ENCODE peak calls at places on chromosomes 3 and 15, in eight cellular contexts. U is CD8-positive, alpha-beta memory T cell; K is substantia nigra; Z is upper lobe of left lung; M is cardiac muscle cell; O is testis; E is tibial artery; R is lower lobe of right lung. B is an unnamed sample.

GRCh38 chr15:80581976-80582375 is 113.1 kb upstream of the ABHD17C start:
- DNase-seq in U (no peak), K (no peak), Z (peak), M (no peak), O (no peak), E (no peak), R (no peak), B (no peak)

GRCh38 chr3:131794766-131795381 is 239.9 kb downstream of the CPNE4 start:
- DNase-seq in U (no peak), K (no peak), Z (peak), M (peak), O (peak), E (no peak), R (no peak), B (no peak)

GRCh38 chr3:67655364-67656121 is 1.1 kb upstream of the SUCLG2 start:
- DNase-seq in U (peak), K (peak), Z (peak), M (no peak), O (peak), E (peak), R (no peak), B (no peak)

GRCh38 chr3:177703788-177704187 is 506.5 kb upstream of the TBL1XR1 start:
- DNase-seq in U (no peak), K (no peak), Z (no peak), M (no peak), O (no peak), E (no peak), R (no peak), B (no peak)

GRCh38 chr3:81744366-81744765 is 17.1 kb downstream of the GBE1 start:
- DNase-seq in U (no peak), K (no peak), Z (no peak), M (peak), O (peak), E (no peak), R (no peak), B (no peak)

GRCh38 chr3:182621435-182622240 is 171.7 kb upstream of the ATP11B start:
- DNase-seq in U (no peak), K (no peak), Z (no peak), M (no peak), O (no peak), E (no peak), R (no peak), B (no peak)

GRCh38 chr15:80019168-80019745 is 40.2 kb upstream of the ZFAND6 start:
- DNase-seq in U (no peak), K (no peak), Z (no peak), M (no peak), O (no peak), E (no peak), R (no peak), B (peak)

GRCh38 chr3:151925876-151926275 is 52.4 kb downstream of the SUCNR1 start:
- DNase-seq in U (no peak), K (no peak), Z (no peak), M (peak), O (no peak), E (no peak), R (no peak), B (no peak)

GRCh38 chr15:39598186-39598850 is 17.4 kb downstream of the THBS1 start:
- DNase-seq in U (no peak), K (no peak), Z (no peak), M (peak), O (no peak), E (no peak), R (no peak), B (no peak)

GRCh38 chr15:63599401-63600000 is 2.3 kb downstream of the FBXL22 start:
- DNase-seq in U (peak), K (peak), Z (peak), M (peak), O (peak), E (peak), R (peak), B (peak)

GRCh38 chr3:153051427-153052095 is 110.5 kb upstream of the RAP2B start:
- DNase-seq in U (no peak), K (no peak), Z (no peak), M (peak), O (no peak), E (no peak), R (no peak), B (no peak)

DNA sequence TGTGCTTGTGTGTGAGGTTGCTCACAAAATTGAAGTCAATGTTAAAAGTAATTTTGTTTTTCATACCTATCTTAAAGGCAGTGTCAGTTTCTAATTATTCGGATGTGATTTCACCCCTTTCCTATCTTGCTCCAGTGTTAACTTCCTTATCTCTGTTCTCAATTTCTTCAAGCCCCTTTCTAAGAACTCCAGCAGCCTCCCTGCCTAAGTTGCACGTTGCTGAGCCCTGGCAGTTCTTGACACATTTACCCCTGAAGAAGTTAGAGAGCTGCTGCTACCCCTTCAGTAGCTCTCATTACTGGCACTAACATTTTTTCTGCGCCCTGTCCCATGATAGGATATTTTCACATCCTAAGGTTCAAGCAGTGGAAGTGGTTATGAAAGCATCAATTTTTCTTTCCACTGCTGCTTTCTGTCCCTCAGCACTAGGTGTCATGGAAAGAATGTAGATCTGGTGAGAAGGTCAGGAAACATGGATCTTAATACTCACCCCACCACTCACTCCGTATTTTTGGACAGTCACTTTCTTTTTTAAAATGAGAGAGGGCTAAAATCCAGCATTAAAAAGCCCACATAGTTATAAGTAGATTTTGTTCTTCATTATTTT is 62.9 kb downstream of the OPA1 start:
- DNase-seq in U (no peak), K (no peak), Z (no peak), M (no peak), O (no peak), E (no peak), R (no peak), B (no peak)
- H3K27ac ChIP-seq in U (peak), K (no peak), Z (no peak), M (peak), O (no peak), E (no peak), R (no peak), B (no peak)

GRCh38 chr3:108473711-108474110 is 36.7 kb downstream of the MYH15 start:
- DNase-seq in U (no peak), K (no peak), Z (no peak), M (no peak), O (no peak), E (no peak), R (no peak), B (no peak)

GRCh38 chr3:108471346-108471935 is 39.0 kb downstream of the MYH15 start:
- DNase-seq in U (no peak), K (no peak), Z (no peak), M (peak), O (no peak), E (no peak), R (no peak), B (no peak)

GRCh38 chr3:108474581-108474980 is 35.8 kb downstream of the MYH15 start:
- DNase-seq in U (no peak), K (no peak), Z (no peak), M (no peak), O (no peak), E (no peak), R (no peak), B (no peak)

GRCh38 chr3:108469126-108469525 is 41.3 kb downstream of the MYH15 start:
- DNase-seq in U (no peak), K (no peak), Z (no peak), M (no peak), O (no peak), E (no peak), R (no peak), B (no peak)

GRCh38 chr3:108472011-108472591 is 38.3 kb downstream of the MYH15 start:
- DNase-seq in U (no peak), K (no peak), Z (no peak), M (peak), O (no peak), E (no peak), R (no peak), B (no peak)
- H3K27ac ChIP-seq in U (no peak), K (no peak), Z (no peak), M (no peak), O (no peak), E (no peak), R (no peak), B (no peak)

DNA sequence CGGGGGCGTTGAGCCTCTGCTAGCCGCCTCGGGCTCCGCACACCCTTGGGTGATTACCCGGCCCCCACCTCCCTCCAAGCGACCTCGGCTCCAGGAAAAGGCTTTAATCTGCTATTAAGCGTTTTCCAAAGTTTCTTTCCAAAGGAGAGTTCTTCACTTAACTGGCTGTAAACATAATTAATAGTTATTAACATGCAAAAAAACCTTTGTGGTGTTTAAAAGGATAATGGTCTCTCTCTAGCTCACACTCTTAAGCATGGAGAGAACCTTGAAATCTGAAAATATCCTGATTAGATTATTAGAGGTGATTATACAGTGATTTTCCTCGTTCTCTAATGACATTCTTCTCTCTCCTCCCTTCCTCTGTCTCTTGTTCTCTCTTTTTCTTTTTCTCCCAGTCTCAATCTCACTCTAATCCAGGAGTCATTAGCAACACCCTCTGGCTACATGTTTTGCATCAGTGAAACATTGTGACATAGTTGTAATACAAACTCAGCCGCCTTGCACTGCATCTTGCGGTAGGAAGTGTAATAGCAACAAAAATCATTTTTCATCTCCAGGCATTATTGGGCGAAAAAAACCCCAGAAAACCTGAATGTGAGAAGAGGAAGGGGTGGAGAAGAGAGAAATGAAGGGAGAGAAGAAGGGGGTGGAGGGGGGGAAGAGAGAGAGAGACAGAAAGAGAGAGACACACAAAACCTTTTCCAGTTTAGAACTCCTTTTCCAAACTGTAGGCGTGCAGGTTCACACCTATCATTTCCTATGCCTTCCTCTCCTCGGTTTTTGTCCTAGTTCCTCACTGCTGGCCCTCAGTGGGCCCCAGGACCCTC is 24.4 kb downstream of the NR2F2 start:
- DNase-seq in U (no peak), K (no peak), Z (no peak), M (peak), O (peak), E (no peak), R (no peak), B (no peak)
- H3K27ac ChIP-seq in U (no peak), K (no peak), Z (peak), M (no peak), O (peak), E (peak), R (peak), B (peak)

GRCh38 chr3:12793701-12794100 is 2.8 kb upstream of the CAND2 start:
- DNase-seq in U (no peak), K (no peak), Z (no peak), M (peak), O (no peak), E (no peak), R (no peak), B (no peak)
- H3K27ac ChIP-seq in U (no peak), K (no peak), Z (no peak), M (no peak), O (no peak), E (no peak), R (no peak), B (no peak)

B was measured in suprapubic skin.